ENCODE peak calls at places on chromosomes 7 and 10, in four cellular contexts. P is IMR-90, L is A549, S is K562. G is an unnamed sample.

GRCh38 chr10:125166658-125167057 is 6.3 kb upstream of the CTBP2 start:
- DNase-seq in P (no peak), L (no peak), S (no peak), G (no peak)

GRCh38 chr7:45088821-45089313 is at the start of gene NACAD:
- DNase-seq in P (peak), L (peak), S (peak), G (no peak)

GRCh38 chr10:17607603-17608332 is 9.4 kb downstream of the HACD1 start:
- DNase-seq in P (peak), L (peak), S (peak), G (peak)

GRCh38 chr10:6349846-6350245 is 147.1 kb downstream of the PFKFB3 start:
- DNase-seq in P (no peak), L (no peak), S (no peak), G (no peak)

GRCh38 chr10:25082276-25083204 is 66.1 kb downstream of the THNSL1 start:
- DNase-seq in P (no peak), L (no peak), S (no peak), G (peak)

GRCh38 chr10:98852686-98853085 is 383.0 kb downstream of the HPSE2 start:
- DNase-seq in P (peak), L (no peak), S (peak), G (no peak)

GRCh38 chr7:47383064-47383463 is 198.8 kb downstream of the TNS3 start:
- DNase-seq in P (peak), L (no peak), S (no peak), G (no peak)

GRCh38 chr7:140165422-140165821 is 11.4 kb downstream of the KDM7A start:
- DNase-seq in P (peak), L (no peak), S (no peak), G (no peak)

GRCh38 chr10:4678023-4678950 is 147.7 kb upstream of the AKR1E2 start:
- DNase-seq in P (peak), L (peak), S (no peak), G (peak)

GRCh38 chr7:91826377-91826776 is 54.1 kb downstream of the MTERF1 start:
- DNase-seq in P (peak), L (no peak), S (no peak), G (no peak)

GRCh38 chr7:138770904-138771303 is 26.9 kb upstream of the TMEM213 start:
- DNase-seq in P (no peak), L (no peak), S (no peak), G (peak)

GRCh38 chr10:15805395-15806058 is 54.8 kb downstream of the MINDY3 start:
- DNase-seq in P (no peak), L (no peak), S (peak), G (no peak)

GRCh38 chr7:13874783-13875182 is 114.7 kb downstream of the ETV1 start:
- DNase-seq in P (peak), L (no peak), S (no peak), G (no peak)

GRCh38 chr10:124997791-124998623 is 56.1 kb downstream of the ZRANB1 start:
- DNase-seq in P (no peak), L (no peak), S (no peak), G (no peak)

GRCh38 chr7:99008181-99008631 is 129.9 kb downstream of the TRRAP start:
- DNase-seq in P (no peak), L (no peak), S (no peak), G (no peak)

GRCh38 chr7:91940572-91941341 is at the start of gene AKAP9:
- DNase-seq in P (peak), L (peak), S (peak), G (peak)

GRCh38 chr7:79610301-79610700 is 156.8 kb upstream of the MAGI2 start:
- DNase-seq in P (peak), L (no peak), S (no peak), G (no peak)

GRCh38 chr7:46393142-46393541 is 472.1 kb upstream of the IGFBP3 start:
- DNase-seq in P (peak), L (no peak), S (no peak), G (no peak)

GRCh38 chr7:33650828-33651227 is 254.5 kb upstream of the BMPER start:
- DNase-seq in P (no peak), L (no peak), S (no peak), G (no peak)

GRCh38 chr7:157389951-157390730 is 53.3 kb downstream of the DNAJB6 start:
- DNase-seq in P (no peak), L (no peak), S (no peak), G (no peak)

GRCh38 chr10:120735315-120735714 is 115.8 kb upstream of the WDR11 start:
- DNase-seq in P (no peak), L (no peak), S (no peak), G (no peak)

GRCh38 chr7:73716318-73716890 is 3.1 kb downstream of the STX1A start:
- DNase-seq in P (no peak), L (no peak), S (no peak), G (no peak)

GRCh38 chr10:34256216-34256615 is 558.9 kb downstream of the PARD3 start:
- DNase-seq in P (no peak), L (no peak), S (no peak), G (no peak)

GRCh38 chr10:69816963-69817605 is 15.4 kb downstream of the COL13A1 start:
- DNase-seq in P (no peak), L (no peak), S (no peak), G (no peak)

GRCh38 chr7:139999516-139999915 is 63.2 kb downstream of the PARP12 start:
- DNase-seq in P (no peak), L (no peak), S (no peak), G (no peak)

GRCh38 chr7:46557295-46557711 is 636.2 kb upstream of the IGFBP3 start:
- DNase-seq in P (no peak), L (no peak), S (no peak), G (no peak)

GRCh38 chr7:8035647-8036518 is 67.3 kb downstream of the GLCCI1 start:
- DNase-seq in P (peak), L (no peak), S (peak), G (peak)

GRCh38 chr7:51314726-51315125 is 1.9 kb downstream of the COBL start:
- DNase-seq in P (no peak), L (no peak), S (no peak), G (no peak)

GRCh38 chr7:129615018-129615417 is 3.5 kb downstream of the NRF1 start:
- DNase-seq in P (peak), L (no peak), S (no peak), G (peak)

GRCh38 chr10:77442790-77443189 is 194.8 kb downstream of the KCNMA1 start:
- DNase-seq in P (no peak), L (no peak), S (no peak), G (no peak)

GRCh38 chr7:148794476-148794875 is 89.6 kb downstream of the EZH2 start:
- DNase-seq in P (no peak), L (no peak), S (no peak), G (no peak)
- TF ChIP-seq MAZ in P (no peak), L (no peak), S (no peak), G (no peak)

DNA sequence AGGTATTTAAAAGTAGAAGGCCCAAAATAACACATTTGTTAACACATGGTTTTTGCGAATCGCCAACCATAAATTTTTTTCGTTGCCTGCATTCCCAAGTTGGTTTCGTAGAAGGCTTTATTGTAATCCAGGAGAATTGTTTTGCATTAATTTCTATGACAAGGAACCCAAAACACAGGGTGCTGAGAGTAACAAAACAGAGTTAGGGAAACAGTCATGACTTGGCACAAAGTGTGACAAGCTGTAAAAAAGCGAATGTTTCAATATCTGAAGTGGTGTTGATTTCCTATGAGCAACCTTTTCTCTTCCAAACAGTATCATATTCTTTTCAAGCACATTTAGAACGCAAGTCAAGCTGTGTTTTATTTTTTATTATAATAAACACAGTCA is 63.6 kb downstream of the C10orf67 start:
- DNase-seq in P (no peak), L (no peak), S (no peak), G (no peak)
- TF ChIP-seq MAZ in P (no peak), L (no peak), S (no peak), G (no peak)

GRCh38 chr7:69433086-69433485 is 165.2 kb upstream of the AUTS2 start:
- DNase-seq in P (no peak), L (no peak), S (no peak), G (no peak)

GRCh38 chr7:69431626-69432025 is 166.6 kb upstream of the AUTS2 start:
- DNase-seq in P (no peak), L (no peak), S (no peak), G (no peak)

GRCh38 chr7:69430502-69431145 is 167.7 kb upstream of the AUTS2 start:
- DNase-seq in P (no peak), L (no peak), S (peak), G (no peak)

GRCh38 chr7:69429817-69430501 is 168.3 kb upstream of the AUTS2 start:
- DNase-seq in P (no peak), L (no peak), S (no peak), G (no peak)

GRCh38 chr7:69428089-69428488 is 170.2 kb upstream of the AUTS2 start:
- DNase-seq in P (no peak), L (no peak), S (no peak), G (no peak)
- TF ChIP-seq MAZ in P (no peak), L (no peak), S (no peak), G (no peak)

GRCh38 chr7:27863866-27864265 is 123.9 kb downstream of the TAX1BP1 start:
- DNase-seq in P (peak), L (no peak), S (no peak), G (no peak)
- TF ChIP-seq MAZ in P (no peak), L (no peak), S (no peak), G (no peak)

GRCh38 chr7:68245688-68246087 is 1249.1 kb downstream of the TYW1 start:
- DNase-seq in P (no peak), L (no peak), S (no peak), G (no peak)
- TF ChIP-seq MAZ in P (no peak), L (no peak), S (no peak), G (no peak)

G was measured in HepG2.